ENCODE peak calls at places on chromosome 1, in six cellular contexts. X is stimulated activated CD4-positive, alpha-beta T cell treated with anti-CD3 and anti-CD28 coated beads, Interleukin-1b, Interleukin-23, amount 100 ng/mL, for 4 hours; C is AG04450; I is M059J; D is activated naive CD8-positive, alpha-beta T cell treated with anti-CD3 and anti-CD28 coated beads, Interleukin-2, amount 50 U/mL, for 24 hours; K is H4. N is an unnamed sample.

GRCh38 chr1:223429313-223429731 is 36.1 kb downstream of the CCDC185 start:
- DNase-seq in K (no peak), C (no peak), X (no peak), I (peak; percentile 78), D (no peak), N (no peak)

GRCh38 chr1:22955146-22955545 is 17.5 kb downstream of the LACTBL1 start:
- DNase-seq in C (no peak), X (no peak), D (no peak), I (no peak), K (no peak), N (no peak)

GRCh38 chr1:85224734-85225623 is 24.2 kb upstream of the SYDE2 start:
- DNase-seq in I (no peak), X (no peak), D (no peak), C (no peak), K (no peak), N (no peak)

GRCh38 chr1:245121523-245121922 is 33.3 kb upstream of the KIF26B start:
- DNase-seq in D (no peak), X (no peak), C (no peak), K (no peak), I (no peak), N (no peak)

GRCh38 chr1:217881607-217882332 is 250.6 kb downstream of the SPATA17 start:
- DNase-seq in K (no peak), I (no peak), D (no peak), X (no peak), C (no peak), N (no peak)

GRCh38 chr1:8889925-8890785 is 11.7 kb upstream of the ENO1 start:
- DNase-seq in D (no peak), K (peak; percentile 82), C (no peak), I (peak; percentile 98), X (no peak), N (no peak)

GRCh38 chr1:5751833-5752714 is 240.2 kb downstream of the NPHP4 start:
- DNase-seq in I (peak; percentile 11), X (no peak), D (no peak), K (no peak), C (no peak), N (no peak)

GRCh38 chr1:186974774-186975181 is 146.0 kb downstream of the PLA2G4A start:
- DNase-seq in C (peak; percentile 88), X (no peak), D (no peak), K (peak; percentile 87), I (peak; percentile 80), N (peak; percentile 14)

GRCh38 chr1:50080904-50081586 is 27.7 kb upstream of the ELAVL4 start:
- DNase-seq in K (no peak), C (no peak), X (no peak), I (no peak), D (no peak), N (no peak)

GRCh38 chr1:229192851-229193250 is 78.1 kb upstream of the RAB4A start:
- DNase-seq in K (no peak), C (no peak), X (no peak), I (no peak), D (no peak), N (no peak)

GRCh38 chr1:235513495-235514366 is 9.5 kb upstream of the B3GALNT2 start:
- DNase-seq in I (peak; percentile 75), K (peak; percentile 39), D (peak; percentile 42), X (peak; percentile 49), C (peak; percentile 49), N (no peak)

GRCh38 chr1:240170245-240170644 is 78.6 kb downstream of the FMN2 start:
- DNase-seq in D (no peak), X (no peak), C (no peak), I (no peak), K (no peak), N (no peak)

GRCh38 chr1:6273380-6273891 is 12.5 kb upstream of the GPR153 start:
- DNase-seq in C (peak; percentile 13), X (no peak), K (peak; percentile 44), I (peak; percentile 87), D (no peak), N (peak; percentile 61)

GRCh38 chr1:203999618-204000017 is 73.3 kb upstream of the SOX13 start:
- DNase-seq in I (peak; percentile 8), C (no peak), D (no peak), K (no peak), X (no peak), N (no peak)

GRCh38 chr1:202056644-202057334 is 46.4 kb downstream of the ELF3 start:
- DNase-seq in I (no peak), D (no peak), C (no peak), K (peak; percentile 91), X (no peak), N (no peak)

GRCh38 chr1:66364578-66365391 is 169.2 kb upstream of the SGIP1 start:
- DNase-seq in I (peak; percentile 62), D (no peak), C (no peak), K (no peak), X (no peak), N (no peak)

GRCh38 chr1:64051801-64052200 is 151.6 kb upstream of the UBE2U start:
- DNase-seq in D (no peak), X (no peak), C (no peak), K (no peak), I (no peak), N (no peak)

GRCh38 chr1:108119500-108119899 is 80.6 kb downstream of the SLC25A24 start:
- DNase-seq in I (no peak), C (no peak), D (no peak), X (no peak), K (no peak), N (no peak)

GRCh38 chr1:61114178-61114870 is 32.0 kb downstream of the NFIA start:
- DNase-seq in C (no peak), X (no peak), K (no peak), D (no peak), I (no peak), N (no peak)

GRCh38 chr1:82366694-82367093 is 566.0 kb downstream of the ADGRL2 start:
- DNase-seq in I (peak; percentile 20), D (no peak), X (no peak), K (no peak), C (no peak), N (no peak)

GRCh38 chr1:222919478-222919865 is 104.6 kb downstream of the DISP1 start:
- DNase-seq in C (peak; percentile 48), D (no peak), X (no peak), K (peak; percentile 50), I (peak; percentile 56), N (no peak)

GRCh38 chr1:56153276-56153675 is 426.1 kb downstream of the PLPP3 start:
- DNase-seq in C (no peak), I (no peak), X (no peak), D (no peak), K (no peak), N (no peak)

GRCh38 chr1:156119503-156120209 is 5.1 kb downstream of the LMNA start:
- DNase-seq in C (no peak), K (peak; percentile 55), D (no peak), I (peak; percentile 81), X (no peak), N (no peak)

GRCh38 chr1:87305096-87305495 is 23.6 kb upstream of the LMO4 start:
- DNase-seq in X (no peak), D (no peak), C (no peak), K (no peak), I (no peak), N (no peak)

GRCh38 chr1:196400478-196401453 is 207.5 kb downstream of the KCNT2 start:
- DNase-seq in I (peak; percentile 98), C (no peak), X (no peak), K (peak; percentile 88), D (no peak), N (peak; percentile 41)

GRCh38 chr1:232319106-232319505 is 310.8 kb downstream of the SIPA1L2 start:
- DNase-seq in I (no peak), C (no peak), X (no peak), D (no peak), K (no peak), N (no peak)

GRCh38 chr1:247077768-247078314 is 770 bp downstream of the ZNF670 start:
- DNase-seq in C (no peak), I (peak; percentile 32), D (no peak), X (no peak), K (no peak), N (no peak)

GRCh38 chr1:240491156-240491555 is 120.8 kb downstream of the GREM2 start:
- DNase-seq in C (peak; percentile 44), X (no peak), I (peak; percentile 92), D (no peak), K (peak; percentile 64), N (no peak)

GRCh38 chr1:12001249-12001917 is 17.9 kb upstream of the MIIP start:
- DNase-seq in K (no peak), X (peak; percentile 9), D (peak; percentile 62), I (peak; percentile 48), C (peak; percentile 15), N (no peak)

GRCh38 chr1:228141082-228141870 is 1.2 kb downstream of the GUK1 start:
- DNase-seq in C (no peak), K (peak; percentile 46), X (peak; percentile 13), I (peak; percentile 78), D (no peak), N (no peak)

GRCh38 chr1:226904772-226905171 is 34.4 kb downstream of the PSEN2 start:
- DNase-seq in K (no peak), I (no peak), D (no peak), X (no peak), C (no peak), N (no peak)

GRCh38 chr1:145689922-145690321 is 17.2 kb downstream of the PDZK1 start:
- DNase-seq in I (peak; percentile 53), D (no peak), C (no peak), K (no peak), X (no peak), N (no peak)

GRCh38 chr1:209199822-209200221 is 383.7 kb upstream of the CAMK1G start:
- DNase-seq in I (peak; percentile 57), C (no peak), D (no peak), X (no peak), K (peak; percentile 16), N (no peak)

GRCh38 chr1:155859881-155860841 is 794 bp downstream of the SYT11 start:
- DNase-seq in K (peak; percentile 29), I (peak; percentile 76), X (no peak), C (peak; percentile 74), D (peak; percentile 72), N (no peak)

GRCh38 chr1:178724386-178724733 is 684 bp upstream of the RALGPS2 start:
- DNase-seq in I (no peak), K (no peak), X (no peak), D (no peak), C (no peak), N (no peak)

GRCh38 chr1:222592171-222592570 is 2.4 kb upstream of the TAF1A start:
- DNase-seq in D (no peak), C (no peak), X (no peak), K (no peak), I (peak; percentile 19), N (peak; percentile 12)

GRCh38 chr1:77489910-77490309 is 192.5 kb downstream of the ZZZ3 start:
- DNase-seq in D (no peak), X (no peak), C (no peak), I (peak; percentile 57), K (no peak), N (no peak)

GRCh38 chr1:18725231-18725895 is 94.7 kb downstream of the PAX7 start:
- DNase-seq in X (no peak), C (no peak), D (no peak), I (no peak), K (no peak), N (no peak)

N was measured in kidney epithelial cell.